ENCODE peak calls at places on chromosome 17, in ten cellular contexts. Q is left colon, S is cardiac muscle cell, I is AG04450, E is HFFc6, H is fibroblast of mammary gland, C is mammary epithelial cell, J is endothelial cell, R is A673, O is OCI-LY7. P is an unnamed sample.

GRCh38 chr17:13437966-13438779 is 163.6 kb downstream of the HS3ST3A1 start:
- DNase-seq in E (no peak), O (no peak), I (no peak), H (peak), Q (peak), R (no peak), C (no peak), J (no peak), S (no peak), P (no peak)

GRCh38 chr17:72778161-72779151 is 314.0 kb downstream of the SLC39A11 start:
- DNase-seq in R (no peak), H (no peak), E (no peak), Q (no peak), I (no peak), J (no peak), O (no peak), C (no peak), S (no peak), P (no peak)

GRCh38 chr17:49365667-49366066 is 3.6 kb upstream of the ZNF652 start:
- DNase-seq in J (peak), I (no peak), S (no peak), O (peak), Q (no peak), H (peak), R (peak), C (no peak), E (peak), P (peak)

GRCh38 chr17:13393841-13394710 is 207.7 kb downstream of the HS3ST3A1 start:
- DNase-seq in J (no peak), E (peak), I (peak), H (peak), C (peak), O (no peak), R (no peak), Q (no peak), S (peak), P (peak)

GRCh38 chr17:19904924-19905323 is 37.2 kb upstream of the ULK2 start:
- DNase-seq in H (peak), S (no peak), O (no peak), R (no peak), C (no peak), E (no peak), Q (peak), I (no peak), J (no peak), P (no peak)

GRCh38 chr17:4969551-4970231 is 2.1 kb upstream of the SPAG7 start:
- DNase-seq in I (no peak), H (peak), E (peak), C (no peak), S (peak), O (no peak), J (no peak), R (no peak), Q (no peak), P (no peak)

GRCh38 chr17:40021471-40021961 is 6.3 kb downstream of the CSF3 start:
- DNase-seq in I (no peak), J (no peak), H (peak), E (peak), R (no peak), S (peak), C (peak), Q (no peak), O (no peak), P (peak)

GRCh38 chr17:80501739-80502577 is 25.6 kb upstream of the NPTX1 start:
- DNase-seq in S (peak), O (no peak), Q (no peak), E (peak), I (no peak), R (no peak), J (no peak), C (peak), H (peak), P (no peak)

GRCh38 chr17:80047176-80047575 is 10.7 kb downstream of the CCDC40 start:
- DNase-seq in R (no peak), J (no peak), S (no peak), Q (no peak), H (no peak), I (no peak), O (no peak), E (no peak), C (no peak), P (no peak)

GRCh38 chr17:42312285-42313130 is 24.2 kb downstream of the STAT5A start:
- DNase-seq in I (peak), C (peak), Q (peak), E (peak), O (peak), J (peak), H (peak), R (peak), S (peak), P (peak)